ENCODE peak calls at places on chromosomes 16 and 17, in seven cellular contexts. One of them, this sample, is unnamed.

GRCh38 chr16:49698416-49698815 is 157.5 kb downstream of the ZNF423 start:
- DNase-seq in IMR-90: no peak
- DNase-seq in OCI-LY7: no peak
- DNase-seq in H1: no peak
- DNase-seq in choroid plexus epithelial cell: peak; percentile 30
- DNase-seq in A549: no peak
- DNase-seq in gastrocnemius medialis: no peak
- DNase-seq in this sample: no peak

GRCh38 chr16:85180047-85180878 is 68.0 kb upstream of the CIBAR2 start:
- DNase-seq in IMR-90: no peak
- DNase-seq in OCI-LY7: no peak
- DNase-seq in H1: no peak
- DNase-seq in choroid plexus epithelial cell: no peak
- DNase-seq in A549: no peak
- DNase-seq in gastrocnemius medialis: no peak
- DNase-seq in this sample: peak; percentile 45

GRCh38 chr16:10754941-10755340 is 11.3 kb downstream of the NUBP1 start:
- DNase-seq in IMR-90: peak; percentile 82
- DNase-seq in OCI-LY7: no peak
- DNase-seq in H1: no peak
- DNase-seq in choroid plexus epithelial cell: peak; percentile 65
- DNase-seq in A549: no peak
- DNase-seq in gastrocnemius medialis: no peak
- DNase-seq in this sample: no peak

GRCh38 chr17:10792156-10792555 is 11.7 kb downstream of the TMEM238L start:
- DNase-seq in IMR-90: no peak
- DNase-seq in OCI-LY7: no peak
- DNase-seq in H1: no peak
- DNase-seq in choroid plexus epithelial cell: no peak
- DNase-seq in A549: no peak
- DNase-seq in gastrocnemius medialis: no peak
- DNase-seq in this sample: peak; percentile 81

GRCh38 chr17:15954222-15954621 is 9.3 kb downstream of the ADORA2B start:
- DNase-seq in IMR-90: peak; percentile 90
- DNase-seq in OCI-LY7: no peak
- DNase-seq in H1: no peak
- DNase-seq in choroid plexus epithelial cell: peak; percentile 73
- DNase-seq in A549: peak; percentile 45
- DNase-seq in gastrocnemius medialis: no peak
- DNase-seq in this sample: no peak

GRCh38 chr17:75872434-75873351 is 5.7 kb downstream of the TRIM47 start:
- DNase-seq in IMR-90: peak; percentile 63
- DNase-seq in OCI-LY7: no peak
- DNase-seq in H1: no peak
- DNase-seq in choroid plexus epithelial cell: peak; percentile 86
- DNase-seq in A549: peak; percentile 82
- DNase-seq in gastrocnemius medialis: peak; percentile 67
- DNase-seq in this sample: peak; percentile 93

GRCh38 chr17:53058031-53058430 is 764.7 kb upstream of the KIF2B start:
- DNase-seq in IMR-90: no peak
- DNase-seq in OCI-LY7: no peak
- DNase-seq in H1: no peak
- DNase-seq in choroid plexus epithelial cell: peak; percentile 1
- DNase-seq in A549: no peak
- DNase-seq in gastrocnemius medialis: no peak
- DNase-seq in this sample: peak; percentile 22

GRCh38 chr17:29610395-29610794 is 12.3 kb downstream of the CORO6 start:
- DNase-seq in IMR-90: no peak
- DNase-seq in OCI-LY7: no peak
- DNase-seq in H1: no peak
- DNase-seq in choroid plexus epithelial cell: no peak
- DNase-seq in A549: no peak
- DNase-seq in gastrocnemius medialis: no peak
- DNase-seq in this sample: no peak

GRCh38 chr17:66557886-66558285 is 255.5 kb downstream of the PRKCA start:
- DNase-seq in IMR-90: no peak
- DNase-seq in OCI-LY7: no peak
- DNase-seq in H1: no peak
- DNase-seq in choroid plexus epithelial cell: no peak
- DNase-seq in A549: no peak
- DNase-seq in gastrocnemius medialis: no peak
- DNase-seq in this sample: no peak

GRCh38 chr16:58331024-58331707 is 36.3 kb upstream of the PRSS54 start:
- DNase-seq in IMR-90: no peak
- DNase-seq in OCI-LY7: peak; percentile 60
- DNase-seq in H1: no peak
- DNase-seq in choroid plexus epithelial cell: peak; percentile 20
- DNase-seq in A549: no peak
- DNase-seq in gastrocnemius medialis: no peak
- DNase-seq in this sample: no peak

GRCh38 chr17:49739662-49740271 is 24.2 kb downstream of the FAM117A start:
- DNase-seq in IMR-90: peak; percentile 16
- DNase-seq in OCI-LY7: peak; percentile 96
- DNase-seq in H1: no peak
- DNase-seq in choroid plexus epithelial cell: peak; percentile 90
- DNase-seq in A549: no peak
- DNase-seq in gastrocnemius medialis: peak; percentile 81
- DNase-seq in this sample: peak; percentile 93

GRCh38 chr17:39579318-39580081 is 28.2 kb downstream of the NEUROD2 start:
- DNase-seq in IMR-90: no peak
- DNase-seq in OCI-LY7: no peak
- DNase-seq in H1: no peak
- DNase-seq in choroid plexus epithelial cell: no peak
- DNase-seq in A549: no peak
- DNase-seq in gastrocnemius medialis: no peak
- DNase-seq in this sample: no peak

GRCh38 chr16:2799852-2800226 is 1.6 kb downstream of the PRSS41 start:
- DNase-seq in IMR-90: peak; percentile 4
- DNase-seq in OCI-LY7: no peak
- DNase-seq in H1: no peak
- DNase-seq in choroid plexus epithelial cell: peak; percentile 19
- DNase-seq in A549: peak; percentile 48
- DNase-seq in gastrocnemius medialis: no peak
- DNase-seq in this sample: no peak

GRCh38 chr17:29059281-29059680 is 16.3 kb downstream of the PIPOX start:
- DNase-seq in IMR-90: peak; percentile 77
- DNase-seq in OCI-LY7: no peak
- DNase-seq in H1: no peak
- DNase-seq in choroid plexus epithelial cell: peak; percentile 59
- DNase-seq in A549: peak; percentile 58
- DNase-seq in gastrocnemius medialis: no peak
- DNase-seq in this sample: no peak

GRCh38 chr16:30131869-30132475 is 9.0 kb upstream of the MAPK3 start:
- DNase-seq in IMR-90: no peak
- DNase-seq in OCI-LY7: no peak
- DNase-seq in H1: no peak
- DNase-seq in choroid plexus epithelial cell: no peak
- DNase-seq in A549: no peak
- DNase-seq in gastrocnemius medialis: no peak
- DNase-seq in this sample: no peak

GRCh38 chr17:10737168-10737622 is 7.4 kb upstream of the TMEM220 start:
- DNase-seq in IMR-90: peak; percentile 55
- DNase-seq in OCI-LY7: no peak
- DNase-seq in H1: no peak
- DNase-seq in choroid plexus epithelial cell: peak; percentile 76
- DNase-seq in A549: peak; percentile 92
- DNase-seq in gastrocnemius medialis: peak; percentile 30
- DNase-seq in this sample: no peak

GRCh38 chr17:56447166-56447565 is 146.3 kb upstream of the NOG start:
- DNase-seq in IMR-90: no peak
- DNase-seq in OCI-LY7: no peak
- DNase-seq in H1: no peak
- DNase-seq in choroid plexus epithelial cell: no peak
- DNase-seq in A549: no peak
- DNase-seq in gastrocnemius medialis: no peak
- DNase-seq in this sample: no peak

GRCh38 chr17:39209317-39210092 is 9.4 kb downstream of the RPL19 start:
- DNase-seq in IMR-90: peak; percentile 69
- DNase-seq in OCI-LY7: peak; percentile 70
- DNase-seq in H1: no peak
- DNase-seq in choroid plexus epithelial cell: peak; percentile 69
- DNase-seq in A549: no peak
- DNase-seq in gastrocnemius medialis: peak; percentile 88
- DNase-seq in this sample: peak; percentile 92

GRCh38 chr16:6267682-6268081 is 1065.0 kb upstream of the RBFOX1 start:
- DNase-seq in IMR-90: no peak
- DNase-seq in OCI-LY7: no peak
- DNase-seq in H1: no peak
- DNase-seq in choroid plexus epithelial cell: no peak
- DNase-seq in A549: no peak
- DNase-seq in gastrocnemius medialis: no peak
- DNase-seq in this sample: no peak

GRCh38 chr17:13428611-13429042 is 173.1 kb downstream of the HS3ST3A1 start:
- DNase-seq in IMR-90: no peak
- DNase-seq in OCI-LY7: no peak
- DNase-seq in H1: no peak
- DNase-seq in choroid plexus epithelial cell: no peak
- DNase-seq in A549: no peak
- DNase-seq in gastrocnemius medialis: no peak
- DNase-seq in this sample: no peak

GRCh38 chr17:83191388-83192160 is 112.2 kb downstream of the METRNL start:
- DNase-seq in IMR-90: no peak
- DNase-seq in OCI-LY7: no peak
- DNase-seq in H1: no peak
- DNase-seq in choroid plexus epithelial cell: no peak
- DNase-seq in A549: no peak
- DNase-seq in gastrocnemius medialis: peak; percentile 1
- DNase-seq in this sample: peak; percentile 67

GRCh38 chr16:89695086-89695874 is 6.2 kb downstream of the SPATA2L start:
- DNase-seq in IMR-90: no peak
- DNase-seq in OCI-LY7: no peak
- DNase-seq in H1: no peak
- DNase-seq in choroid plexus epithelial cell: no peak
- DNase-seq in A549: no peak
- DNase-seq in gastrocnemius medialis: no peak
- DNase-seq in this sample: peak; percentile 73

GRCh38 chr16:49003022-49003421 is 278.6 kb downstream of the CBLN1 start:
- DNase-seq in IMR-90: no peak
- DNase-seq in OCI-LY7: no peak
- DNase-seq in H1: no peak
- DNase-seq in choroid plexus epithelial cell: no peak
- DNase-seq in A549: no peak
- DNase-seq in gastrocnemius medialis: no peak
- DNase-seq in this sample: no peak

GRCh38 chr16:88924834-88925539 is 52.0 kb downstream of the CBFA2T3 start:
- DNase-seq in IMR-90: peak; percentile 73
- DNase-seq in OCI-LY7: peak; percentile 92
- DNase-seq in H1: peak; percentile 49
- DNase-seq in choroid plexus epithelial cell: peak; percentile 93
- DNase-seq in A549: peak; percentile 61
- DNase-seq in gastrocnemius medialis: no peak
- DNase-seq in this sample: no peak

GRCh38 chr17:37131064-37131463 is 182.3 kb downstream of the AATF start:
- DNase-seq in IMR-90: peak; percentile 53
- DNase-seq in OCI-LY7: no peak
- DNase-seq in H1: no peak
- DNase-seq in choroid plexus epithelial cell: peak; percentile 30
- DNase-seq in A549: no peak
- DNase-seq in gastrocnemius medialis: no peak
- DNase-seq in this sample: no peak

GRCh38 chr16:55052335-55053070 is 121.8 kb downstream of the IRX5 start:
- DNase-seq in IMR-90: no peak
- DNase-seq in OCI-LY7: no peak
- DNase-seq in H1: no peak
- DNase-seq in choroid plexus epithelial cell: no peak
- DNase-seq in A549: no peak
- DNase-seq in gastrocnemius medialis: no peak
- DNase-seq in this sample: no peak

GRCh38 chr16:55053071-55053415 is 122.4 kb downstream of the IRX5 start:
- DNase-seq in IMR-90: no peak
- DNase-seq in OCI-LY7: no peak
- DNase-seq in H1: no peak
- DNase-seq in choroid plexus epithelial cell: no peak
- DNase-seq in A549: no peak
- DNase-seq in gastrocnemius medialis: no peak
- DNase-seq in this sample: no peak

GRCh38 chr16:55057866-55058265 is 127.2 kb downstream of the IRX5 start:
- DNase-seq in IMR-90: no peak
- DNase-seq in OCI-LY7: no peak
- DNase-seq in H1: no peak
- DNase-seq in choroid plexus epithelial cell: no peak
- DNase-seq in A549: no peak
- DNase-seq in gastrocnemius medialis: no peak
- DNase-seq in this sample: no peak

GRCh38 chr16:55056585-55057520 is 126.2 kb downstream of the IRX5 start:
- DNase-seq in IMR-90: no peak
- DNase-seq in OCI-LY7: no peak
- DNase-seq in H1: no peak
- DNase-seq in choroid plexus epithelial cell: no peak
- DNase-seq in A549: peak; percentile 19
- DNase-seq in gastrocnemius medialis: no peak
- DNase-seq in this sample: no peak

DNA sequence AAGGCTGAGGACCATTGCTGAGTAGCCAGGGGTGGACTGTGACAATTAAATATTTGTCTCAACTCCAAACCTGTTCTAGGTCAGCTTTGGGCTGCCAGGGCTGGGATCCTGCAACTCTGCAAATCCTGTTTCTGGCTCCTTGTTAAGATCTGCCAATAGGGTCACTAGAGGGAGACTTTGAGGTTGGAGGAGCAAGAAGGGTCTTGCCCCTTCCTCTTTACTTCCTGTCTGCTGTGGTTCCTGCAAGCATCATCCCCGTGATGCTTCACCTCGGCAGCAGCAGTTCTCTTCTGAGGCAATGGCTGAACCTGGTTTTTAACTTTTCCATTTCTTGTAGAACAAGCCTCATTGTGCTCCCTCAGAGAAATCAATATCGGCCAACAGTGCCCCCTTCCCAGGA is 124.6 kb downstream of the IRX5 start:
- DNase-seq in IMR-90: no peak
- DNase-seq in OCI-LY7: no peak
- DNase-seq in H1: no peak
- DNase-seq in choroid plexus epithelial cell: no peak
- DNase-seq in A549: no peak
- DNase-seq in gastrocnemius medialis: no peak
- DNase-seq in this sample: no peak
- H3K4me3 ChIP-seq in IMR-90: no peak overlapping the region
- H3K4me3 ChIP-seq in OCI-LY7: no peak overlapping the region
- H3K4me3 ChIP-seq in H1: no peak overlapping the region
- H3K4me3 ChIP-seq in choroid plexus epithelial cell: no peak overlapping the region
- H3K4me3 ChIP-seq in A549: no peak overlapping the region
- H3K4me3 ChIP-seq in gastrocnemius medialis: no peak overlapping the region
- H3K4me3 ChIP-seq in this sample: no peak overlapping the region

GRCh38 chr16:47142469-47143328 is 1.0 kb downstream of the NETO2 start:
- DNase-seq in IMR-90: peak; percentile 44
- DNase-seq in OCI-LY7: peak; percentile 5
- DNase-seq in H1: no peak
- DNase-seq in choroid plexus epithelial cell: peak; percentile 62
- DNase-seq in A549: peak; percentile 36
- DNase-seq in gastrocnemius medialis: no peak
- DNase-seq in this sample: peak; percentile 77
- H3K4me3 ChIP-seq in IMR-90: peak overlapping the region; percentile 62
- H3K4me3 ChIP-seq in OCI-LY7: peak overlapping the region; percentile 59
- H3K4me3 ChIP-seq in H1: peak overlapping the region; percentile 73
- H3K4me3 ChIP-seq in choroid plexus epithelial cell: peak overlapping the region; percentile 69
- H3K4me3 ChIP-seq in A549: peak overlapping the region; percentile 69
- H3K4me3 ChIP-seq in gastrocnemius medialis: peak overlapping the region; percentile 71
- H3K4me3 ChIP-seq in this sample: peak overlapping the region; percentile 66

GRCh38 chr17:81522491-81523125 is 5.6 kb upstream of the FSCN2 start:
- DNase-seq in IMR-90: no peak
- DNase-seq in OCI-LY7: no peak
- DNase-seq in H1: no peak
- DNase-seq in choroid plexus epithelial cell: no peak
- DNase-seq in A549: no peak
- DNase-seq in gastrocnemius medialis: no peak
- DNase-seq in this sample: no peak
- H3K4me3 ChIP-seq in IMR-90: no peak overlapping the region
- H3K4me3 ChIP-seq in OCI-LY7: no peak overlapping the region
- H3K4me3 ChIP-seq in H1: no peak overlapping the region
- H3K4me3 ChIP-seq in choroid plexus epithelial cell: no peak overlapping the region
- H3K4me3 ChIP-seq in A549: no peak overlapping the region
- H3K4me3 ChIP-seq in gastrocnemius medialis: no peak overlapping the region
- H3K4me3 ChIP-seq in this sample: no peak overlapping the region

GRCh38 chr16:28491970-28492474 is at the start of gene CLN3:
- DNase-seq in IMR-90: peak; percentile 94
- DNase-seq in OCI-LY7: peak; percentile 97
- DNase-seq in H1: peak; percentile 77
- DNase-seq in choroid plexus epithelial cell: peak; percentile 98
- DNase-seq in A549: peak; percentile 97
- DNase-seq in gastrocnemius medialis: peak; percentile 93
- DNase-seq in this sample: peak; percentile 97
- H3K4me3 ChIP-seq in IMR-90: peak within 1 kb of the TSS; percentile 97
- H3K4me3 ChIP-seq in OCI-LY7: peak within 1 kb of the TSS; percentile 88
- H3K4me3 ChIP-seq in H1: peak within 1 kb of the TSS; percentile 96
- H3K4me3 ChIP-seq in choroid plexus epithelial cell: peak within 1 kb of the TSS; percentile 98
- H3K4me3 ChIP-seq in A549: peak within 1 kb of the TSS; percentile 68
- H3K4me3 ChIP-seq in gastrocnemius medialis: peak within 1 kb of the TSS; percentile 96
- H3K4me3 ChIP-seq in this sample: peak within 1 kb of the TSS; percentile 99